ENCODE peak calls at places on chromosomes 7 and 10, in seven cellular contexts. One of them, this sample, is unnamed.
A peak's percentile ranks its signal among the peaks of the same experiment; 100 is the strongest.

GRCh38 chr7:80622531-80622930 is 15.9 kb upstream of the CD36 start:
- DNase-seq in endothelial cell: no peak
- DNase-seq in NCI-H1092: no peak
- DNase-seq in C1 segment of cervical spinal cord: no peak
- DNase-seq in lung: no peak
- DNase-seq in progenitor cell of endocrine pancreas: no peak
- DNase-seq in fibroblast of the conjunctiva: peak; percentile 31
- DNase-seq in this sample: no peak

GRCh38 chr10:119575506-119575905 is 21.3 kb downstream of the TIAL1 start:
- DNase-seq in endothelial cell: no peak
- DNase-seq in NCI-H1092: no peak
- DNase-seq in C1 segment of cervical spinal cord: no peak
- DNase-seq in lung: no peak
- DNase-seq in progenitor cell of endocrine pancreas: no peak
- DNase-seq in fibroblast of the conjunctiva: no peak
- DNase-seq in this sample: no peak

GRCh38 chr10:126225672-126226007 is 162.6 kb downstream of the ADAM12 start:
- DNase-seq in endothelial cell: no peak
- DNase-seq in NCI-H1092: no peak
- DNase-seq in C1 segment of cervical spinal cord: no peak
- DNase-seq in lung: no peak
- DNase-seq in progenitor cell of endocrine pancreas: no peak
- DNase-seq in fibroblast of the conjunctiva: no peak
- DNase-seq in this sample: no peak

GRCh38 chr7:98569606-98570337 is 47.3 kb upstream of the NPTX2 start:
- DNase-seq in endothelial cell: no peak
- DNase-seq in NCI-H1092: peak; percentile 58
- DNase-seq in C1 segment of cervical spinal cord: peak; percentile 77
- DNase-seq in lung: no peak
- DNase-seq in progenitor cell of endocrine pancreas: no peak
- DNase-seq in fibroblast of the conjunctiva: no peak
- DNase-seq in this sample: no peak

GRCh38 chr10:98331888-98332287 is 63.9 kb upstream of the LOXL4 start:
- DNase-seq in endothelial cell: no peak
- DNase-seq in NCI-H1092: no peak
- DNase-seq in C1 segment of cervical spinal cord: no peak
- DNase-seq in lung: no peak
- DNase-seq in progenitor cell of endocrine pancreas: no peak
- DNase-seq in fibroblast of the conjunctiva: no peak
- DNase-seq in this sample: no peak

GRCh38 chr7:148773344-148773743 is 74.6 kb downstream of the CUL1 start:
- DNase-seq in endothelial cell: no peak
- DNase-seq in NCI-H1092: no peak
- DNase-seq in C1 segment of cervical spinal cord: no peak
- DNase-seq in lung: no peak
- DNase-seq in progenitor cell of endocrine pancreas: no peak
- DNase-seq in fibroblast of the conjunctiva: no peak
- DNase-seq in this sample: no peak

GRCh38 chr10:77195101-77195500 is 442.5 kb downstream of the KCNMA1 start:
- DNase-seq in endothelial cell: no peak
- DNase-seq in NCI-H1092: no peak
- DNase-seq in C1 segment of cervical spinal cord: no peak
- DNase-seq in lung: no peak
- DNase-seq in progenitor cell of endocrine pancreas: no peak
- DNase-seq in fibroblast of the conjunctiva: peak; percentile 27
- DNase-seq in this sample: peak; percentile 85

GRCh38 chr7:70568674-70569334 is 563.1 kb upstream of the GALNT17 start:
- DNase-seq in endothelial cell: no peak
- DNase-seq in NCI-H1092: peak; percentile 54
- DNase-seq in C1 segment of cervical spinal cord: no peak
- DNase-seq in lung: no peak
- DNase-seq in progenitor cell of endocrine pancreas: no peak
- DNase-seq in fibroblast of the conjunctiva: no peak
- DNase-seq in this sample: no peak

GRCh38 chr7:103573479-103574058 is 127.6 kb upstream of the SLC26A5 start:
- DNase-seq in endothelial cell: no peak
- DNase-seq in NCI-H1092: peak; percentile 32
- DNase-seq in C1 segment of cervical spinal cord: no peak
- DNase-seq in lung: no peak
- DNase-seq in progenitor cell of endocrine pancreas: no peak
- DNase-seq in fibroblast of the conjunctiva: peak; percentile 18
- DNase-seq in this sample: peak; percentile 38

GRCh38 chr7:64874114-64874513 is 29.0 kb upstream of the ZNF273 start:
- DNase-seq in endothelial cell: no peak
- DNase-seq in NCI-H1092: no peak
- DNase-seq in C1 segment of cervical spinal cord: no peak
- DNase-seq in lung: peak; percentile 25
- DNase-seq in progenitor cell of endocrine pancreas: no peak
- DNase-seq in fibroblast of the conjunctiva: no peak
- DNase-seq in this sample: no peak

GRCh38 chr10:3295501-3296005 is 123.0 kb upstream of the PITRM1 start:
- DNase-seq in endothelial cell: no peak
- DNase-seq in NCI-H1092: no peak
- DNase-seq in C1 segment of cervical spinal cord: no peak
- DNase-seq in lung: no peak
- DNase-seq in progenitor cell of endocrine pancreas: no peak
- DNase-seq in fibroblast of the conjunctiva: no peak
- DNase-seq in this sample: no peak

GRCh38 chr10:74244097-74244685 is 93.2 kb downstream of the ADK start:
- DNase-seq in endothelial cell: no peak
- DNase-seq in NCI-H1092: peak; percentile 17
- DNase-seq in C1 segment of cervical spinal cord: no peak
- DNase-seq in lung: no peak
- DNase-seq in progenitor cell of endocrine pancreas: no peak
- DNase-seq in fibroblast of the conjunctiva: peak; percentile 56
- DNase-seq in this sample: peak; percentile 53

GRCh38 chr10:52965938-52966401 is 193.4 kb upstream of the MBL2 start:
- DNase-seq in endothelial cell: no peak
- DNase-seq in NCI-H1092: no peak
- DNase-seq in C1 segment of cervical spinal cord: no peak
- DNase-seq in lung: no peak
- DNase-seq in progenitor cell of endocrine pancreas: no peak
- DNase-seq in fibroblast of the conjunctiva: no peak
- DNase-seq in this sample: no peak

GRCh38 chr10:1209355-1209979 is 153.3 kb downstream of the WDR37 start:
- DNase-seq in endothelial cell: no peak
- DNase-seq in NCI-H1092: no peak
- DNase-seq in C1 segment of cervical spinal cord: no peak
- DNase-seq in lung: no peak
- DNase-seq in progenitor cell of endocrine pancreas: no peak
- DNase-seq in fibroblast of the conjunctiva: no peak
- DNase-seq in this sample: no peak

GRCh38 chr10:43066481-43066880 is 10.4 kb upstream of the RET start:
- DNase-seq in endothelial cell: no peak
- DNase-seq in NCI-H1092: no peak
- DNase-seq in C1 segment of cervical spinal cord: no peak
- DNase-seq in lung: no peak
- DNase-seq in progenitor cell of endocrine pancreas: no peak
- DNase-seq in fibroblast of the conjunctiva: no peak
- DNase-seq in this sample: no peak

GRCh38 chr10:87860156-87860795 is 3.1 kb downstream of the KLLN start:
- DNase-seq in endothelial cell: no peak
- DNase-seq in NCI-H1092: no peak
- DNase-seq in C1 segment of cervical spinal cord: no peak
- DNase-seq in lung: no peak
- DNase-seq in progenitor cell of endocrine pancreas: no peak
- DNase-seq in fibroblast of the conjunctiva: peak; percentile 67
- DNase-seq in this sample: peak; percentile 47

GRCh38 chr10:131556897-131557500 is 245.5 kb upstream of the TCERG1L start:
- DNase-seq in endothelial cell: no peak
- DNase-seq in NCI-H1092: no peak
- DNase-seq in C1 segment of cervical spinal cord: no peak
- DNase-seq in lung: no peak
- DNase-seq in progenitor cell of endocrine pancreas: no peak
- DNase-seq in fibroblast of the conjunctiva: no peak
- DNase-seq in this sample: no peak

GRCh38 chr7:15554081-15554480 is 7.7 kb downstream of the AGMO start:
- DNase-seq in endothelial cell: no peak
- DNase-seq in NCI-H1092: no peak
- DNase-seq in C1 segment of cervical spinal cord: no peak
- DNase-seq in lung: no peak
- DNase-seq in progenitor cell of endocrine pancreas: no peak
- DNase-seq in fibroblast of the conjunctiva: no peak
- DNase-seq in this sample: no peak

GRCh38 chr7:73397936-73398335 is 35.6 kb upstream of the FZD9 start:
- DNase-seq in endothelial cell: no peak
- DNase-seq in NCI-H1092: no peak
- DNase-seq in C1 segment of cervical spinal cord: no peak
- DNase-seq in lung: no peak
- DNase-seq in progenitor cell of endocrine pancreas: no peak
- DNase-seq in fibroblast of the conjunctiva: no peak
- DNase-seq in this sample: no peak

GRCh38 chr7:149202831-149203231 is 7.5 kb downstream of the ZNF282 start:
- DNase-seq in endothelial cell: no peak
- DNase-seq in NCI-H1092: no peak
- DNase-seq in C1 segment of cervical spinal cord: no peak
- DNase-seq in lung: peak; percentile 77
- DNase-seq in progenitor cell of endocrine pancreas: no peak
- DNase-seq in fibroblast of the conjunctiva: no peak
- DNase-seq in this sample: no peak

GRCh38 chr7:516606-517456 is 2.8 kb downstream of the PDGFA start:
- DNase-seq in endothelial cell: no peak
- DNase-seq in NCI-H1092: no peak
- DNase-seq in C1 segment of cervical spinal cord: no peak
- DNase-seq in lung: no peak
- DNase-seq in progenitor cell of endocrine pancreas: no peak
- DNase-seq in fibroblast of the conjunctiva: no peak
- DNase-seq in this sample: peak; percentile 74

GRCh38 chr10:64156131-64156530 is 634.9 kb downstream of the REEP3 start:
- DNase-seq in endothelial cell: no peak
- DNase-seq in NCI-H1092: no peak
- DNase-seq in C1 segment of cervical spinal cord: no peak
- DNase-seq in lung: no peak
- DNase-seq in progenitor cell of endocrine pancreas: no peak
- DNase-seq in fibroblast of the conjunctiva: no peak
- DNase-seq in this sample: no peak

GRCh38 chr10:117511601-117512390 is 30.8 kb upstream of the EMX2 start:
- DNase-seq in endothelial cell: no peak
- DNase-seq in NCI-H1092: no peak
- DNase-seq in C1 segment of cervical spinal cord: no peak
- DNase-seq in lung: no peak
- DNase-seq in progenitor cell of endocrine pancreas: no peak
- DNase-seq in fibroblast of the conjunctiva: no peak
- DNase-seq in this sample: no peak